ENCODE peak calls at places on chromosomes 2 and 18, in five cellular contexts. W, Q, U, E and H are unnamed samples. For H3K27me3 and H3K36me3, the result is how much of the 10 kb centered on the place peaks cover.

GRCh38 chr2:178934571-178934970 is 115.4 kb downstream of the CCDC141 start:
- DNase-seq in W (no peak), U (no peak), Q (no peak), E (no peak), H (no peak)

GRCh38 chr2:27201675-27202074 is 10.2 kb upstream of the ATRAID start:
- DNase-seq in W (no peak), Q (no peak), E (no peak), U (no peak), H (no peak)

GRCh38 chr2:237732790-237733349 is 65.7 kb upstream of the RBM44 start:
- DNase-seq in Q (no peak), U (peak), W (no peak), E (peak), H (peak)

GRCh38 chr2:109318150-109318948 is 189.3 kb downstream of the SH3RF3 start:
- DNase-seq in U (peak), E (no peak), W (peak), Q (no peak), H (no peak)

GRCh38 chr2:234621120-234621519 is 124.2 kb upstream of the ARL4C start:
- DNase-seq in U (no peak), E (no peak), Q (no peak), W (no peak), H (no peak)

GRCh38 chr2:23436346-23437099 is 51.5 kb downstream of the KLHL29 start:
- DNase-seq in W (peak), E (no peak), Q (no peak), U (no peak), H (no peak)

GRCh38 chr2:216989335-216990129 is 129.7 kb upstream of the TNP1 start:
- DNase-seq in W (peak), E (no peak), U (no peak), Q (no peak), H (no peak)

GRCh38 chr2:178531161-178531560 is 50.9 kb downstream of the PLEKHA3 start:
- DNase-seq in E (no peak), Q (no peak), W (no peak), U (no peak), H (no peak)

GRCh38 chr18:52312321-52312720 is 27.7 kb upstream of the DCC start:
- DNase-seq in U (no peak), Q (no peak), W (no peak), E (no peak), H (peak)

GRCh38 chr18:53698907-53699306 is 525.6 kb downstream of the MBD2 start:
- DNase-seq in W (peak), E (peak), Q (no peak), U (no peak), H (no peak)

GRCh38 chr2:24491626-24492282 is 700 bp downstream of the NCOA1 start:
- DNase-seq in E (peak), U (peak), W (peak), Q (no peak), H (peak)

GRCh38 chr2:174171686-174172445 is 76.5 kb downstream of the OLA1 start:
- DNase-seq in W (no peak), E (no peak), U (no peak), Q (no peak), H (no peak)

GRCh38 chr18:43692291-43692690 is 415.0 kb upstream of the SYT4 start:
- DNase-seq in Q (no peak), U (no peak), E (no peak), W (peak), H (no peak)

GRCh38 chr2:237449193-237449797 is 35.3 kb upstream of the COL6A3 start:
- DNase-seq in Q (no peak), W (peak), E (peak), U (peak), H (no peak)

GRCh38 chr2:74498500-74499268 is 719 bp downstream of the LBX2 start:
- DNase-seq in E (peak), W (peak), Q (no peak), U (no peak), H (peak)

GRCh38 chr2:23695214-23696162 is 231.4 kb downstream of the ATAD2B start:
- DNase-seq in E (no peak), U (no peak), W (no peak), Q (no peak), H (no peak)

GRCh38 chr2:174334781-174335604 is at the start of gene SP9:
- DNase-seq in W (peak), U (no peak), E (peak), Q (no peak), H (no peak)

GRCh38 chr2:37005118-37005868 is 39.0 kb upstream of the STRN start:
- DNase-seq in Q (no peak), U (no peak), W (no peak), E (peak), H (peak)

GRCh38 chr18:23336072-23336471 is 117.0 kb upstream of the RIOK3 start:
- DNase-seq in U (no peak), Q (no peak), W (peak), E (no peak), H (no peak)

GRCh38 chr2:227509824-227510619 is 38.1 kb downstream of the AGFG1 start:
- DNase-seq in Q (peak), E (no peak), U (no peak), W (peak), H (peak)

GRCh38 chr2:219527472-219527871 is 13.2 kb downstream of the ASIC4 start:
- DNase-seq in E (no peak), U (no peak), W (no peak), Q (no peak), H (no peak)
- H3K27me3 ChIP-seq in E (under half), U (half or more), W (under half), Q (half or more), H (under half)

GRCh38 chr2:101848790-101849410 is 142.9 kb upstream of the IL1R2 start:
- DNase-seq in W (no peak), Q (no peak), E (no peak), U (no peak), H (no peak)

GRCh38 chr2:101850450-101850849 is 141.3 kb upstream of the IL1R2 start:
- DNase-seq in E (no peak), W (no peak), U (no peak), Q (peak), H (no peak)

GRCh38 chr2:101852824-101853223 is 138.9 kb upstream of the IL1R2 start:
- DNase-seq in Q (no peak), U (no peak), W (no peak), E (no peak), H (no peak)

GRCh38 chr2:101847661-101848339 is 144.0 kb upstream of the IL1R2 start:
- DNase-seq in E (no peak), U (no peak), Q (no peak), W (peak), H (no peak)

DNA sequence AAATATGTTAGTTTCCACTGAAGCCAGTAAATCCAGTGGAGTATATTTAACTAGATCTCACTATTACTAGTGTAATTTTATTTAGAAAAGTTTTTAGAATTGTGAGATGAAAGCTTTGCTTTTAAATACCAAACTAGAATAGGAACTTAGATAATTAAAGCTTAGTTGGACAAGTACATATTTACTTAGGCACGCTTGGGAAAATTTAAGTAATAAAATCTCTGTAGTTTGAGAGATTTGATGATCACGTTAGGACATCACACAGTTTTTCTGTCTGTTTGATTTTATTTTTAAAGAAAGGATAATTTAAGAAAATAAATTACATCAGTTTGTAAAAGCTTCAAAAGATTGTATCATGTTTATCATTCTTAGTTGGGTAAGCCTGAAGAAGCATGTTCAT is 140.8 kb upstream of the IL1R2 start:
- DNase-seq in U (no peak), Q (no peak), W (no peak), E (no peak), H (no peak)
- H3K36me3 ChIP-seq in U (half or more), Q (under half), W (half or more), E (under half), H (under half)

GRCh38 chr2:66000888-66001287 is 434.0 kb upstream of the MEIS1 start:
- DNase-seq in W (no peak), U (no peak), E (no peak), Q (no peak), H (no peak)
- H3K27me3 ChIP-seq in W (under half), U (under half), E (under half), Q (under half), H (under half)

DNA sequence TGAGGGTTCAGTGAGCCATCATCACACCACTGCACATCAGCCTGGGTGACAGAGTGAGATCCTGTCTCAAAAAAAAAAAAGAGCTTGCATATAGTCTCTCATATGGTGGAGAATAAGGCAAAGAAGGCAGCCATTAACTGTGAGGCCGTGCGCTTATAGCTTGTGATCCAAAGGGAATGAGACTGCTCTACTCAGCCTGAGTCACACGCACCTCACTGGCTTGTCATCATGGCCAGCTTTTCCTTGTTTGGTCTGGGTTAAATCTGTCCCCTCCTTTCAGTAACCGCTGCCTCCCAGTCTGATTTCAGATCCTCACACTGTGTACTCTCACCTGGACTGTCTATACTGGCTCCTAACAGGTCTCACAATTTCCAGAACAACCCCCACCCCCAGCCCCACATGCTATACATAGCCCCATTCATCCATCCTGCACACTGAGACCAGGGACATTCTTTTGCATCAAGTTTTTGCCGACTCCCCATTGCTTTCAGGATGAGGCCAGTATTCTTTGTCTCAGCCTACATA is 35.3 kb upstream of the ANKRD44 start:
- DNase-seq in Q (no peak), U (no peak), W (peak), E (no peak), H (no peak)
- H3K36me3 ChIP-seq in Q (under half), U (under half), W (under half), E (under half), H (under half)